ENCODE peak calls at places on chromosomes 13 and 19, in four cellular contexts. One of them, this sample, is unnamed.

GRCh38 chr13:31160857-31161582 is 684 bp downstream of the HSPH1 start:
- DNase-seq in SK-N-SH: peak; percentile 64
- DNase-seq in WTC11: peak; percentile 44
- DNase-seq in K562: peak; percentile 9
- DNase-seq in this sample: no peak

GRCh38 chr19:53659292-53659691 is 27.5 kb downstream of the DPRX start:
- DNase-seq in SK-N-SH: peak; percentile 33
- DNase-seq in WTC11: peak; percentile 69
- DNase-seq in K562: peak; percentile 29
- DNase-seq in this sample: peak; percentile 59

GRCh38 chr19:52778811-52779210 is 7.8 kb downstream of the ZNF600 start:
- DNase-seq in SK-N-SH: no peak
- DNase-seq in WTC11: no peak
- DNase-seq in K562: no peak
- DNase-seq in this sample: no peak

GRCh38 chr19:8505680-8506401 is 3.4 kb upstream of the PRAM1 start:
- DNase-seq in SK-N-SH: peak; percentile 98
- DNase-seq in WTC11: peak; percentile 86
- DNase-seq in K562: peak; percentile 84
- DNase-seq in this sample: peak; percentile 49

GRCh38 chr19:13096968-13097330 is 5.7 kb downstream of the LYL1 start:
- DNase-seq in SK-N-SH: no peak
- DNase-seq in WTC11: no peak
- DNase-seq in K562: no peak
- DNase-seq in this sample: no peak

GRCh38 chr13:64917566-64917965 is 2312.6 kb downstream of the PCDH9 start:
- DNase-seq in SK-N-SH: no peak
- DNase-seq in WTC11: no peak
- DNase-seq in K562: no peak
- DNase-seq in this sample: no peak

GRCh38 chr13:111385182-111385857 is 64.9 kb downstream of the TEX29 start:
- DNase-seq in SK-N-SH: no peak
- DNase-seq in WTC11: no peak
- DNase-seq in K562: no peak
- DNase-seq in this sample: no peak

GRCh38 chr19:49812997-49813861 is at the start of gene FUZ:
- DNase-seq in SK-N-SH: peak; percentile 91
- DNase-seq in WTC11: peak; percentile 98
- DNase-seq in K562: peak; percentile 89
- DNase-seq in this sample: peak; percentile 96

GRCh38 chr19:49085020-49085867 is at the start of gene SNRNP70:
- DNase-seq in SK-N-SH: peak; percentile 100
- DNase-seq in WTC11: peak; percentile 99
- DNase-seq in K562: peak; percentile 99
- DNase-seq in this sample: peak; percentile 98

GRCh38 chr19:33303791-33304759 is 1.7 kb upstream of the CEBPA start:
- DNase-seq in SK-N-SH: no peak
- DNase-seq in WTC11: no peak
- DNase-seq in K562: no peak
- DNase-seq in this sample: no peak

GRCh38 chr19:16084067-16084685 is 7.9 kb downstream of the TPM4 start:
- DNase-seq in SK-N-SH: no peak
- DNase-seq in WTC11: no peak
- DNase-seq in K562: no peak
- DNase-seq in this sample: no peak

GRCh38 chr13:72820898-72821279 is 39.0 kb downstream of the PIBF1 start:
- DNase-seq in SK-N-SH: no peak
- DNase-seq in WTC11: no peak
- DNase-seq in K562: no peak
- DNase-seq in this sample: no peak

GRCh38 chr13:98540476-98540875 is 36.4 kb downstream of the STK24 start:
- DNase-seq in SK-N-SH: no peak
- DNase-seq in WTC11: no peak
- DNase-seq in K562: no peak
- DNase-seq in this sample: no peak

GRCh38 chr13:72652681-72653080 is 74.7 kb downstream of the MZT1 start:
- DNase-seq in SK-N-SH: no peak
- DNase-seq in WTC11: no peak
- DNase-seq in K562: no peak
- DNase-seq in this sample: no peak

GRCh38 chr13:72163671-72164070 is 296.7 kb upstream of the DACH1 start:
- DNase-seq in SK-N-SH: no peak
- DNase-seq in WTC11: no peak
- DNase-seq in K562: no peak
- DNase-seq in this sample: no peak

GRCh38 chr13:87120476-87120875 is 550.7 kb upstream of the SLITRK5 start:
- DNase-seq in SK-N-SH: no peak
- DNase-seq in WTC11: no peak
- DNase-seq in K562: no peak
- DNase-seq in this sample: no peak

GRCh38 chr13:32208860-32209259 is 106.3 kb downstream of the ZAR1L start:
- DNase-seq in SK-N-SH: no peak
- DNase-seq in WTC11: no peak
- DNase-seq in K562: no peak
- DNase-seq in this sample: no peak

GRCh38 chr13:30803791-30804190 is 68.4 kb downstream of the ALOX5AP start:
- DNase-seq in SK-N-SH: no peak
- DNase-seq in WTC11: no peak
- DNase-seq in K562: no peak
- DNase-seq in this sample: no peak

GRCh38 chr19:55689366-55690108 is 14.5 kb downstream of the EPN1 start:
- DNase-seq in SK-N-SH: no peak
- DNase-seq in WTC11: no peak
- DNase-seq in K562: no peak
- DNase-seq in this sample: no peak

GRCh38 chr13:77674802-77675201 is 22.7 kb upstream of the SLAIN1 start:
- DNase-seq in SK-N-SH: no peak
- DNase-seq in WTC11: no peak
- DNase-seq in K562: no peak
- DNase-seq in this sample: no peak

GRCh38 chr19:48635966-48636858 is 967 bp downstream of the DBP start:
- DNase-seq in SK-N-SH: no peak
- DNase-seq in WTC11: no peak
- DNase-seq in K562: no peak
- DNase-seq in this sample: peak; percentile 60

GRCh38 chr13:57340878-57341277 is 173.9 kb downstream of the PRR20E start:
- DNase-seq in SK-N-SH: no peak
- DNase-seq in WTC11: no peak
- DNase-seq in K562: no peak
- DNase-seq in this sample: no peak

GRCh38 chr19:33375760-33376159 is 2.3 kb downstream of the CEBPG start:
- DNase-seq in SK-N-SH: no peak
- DNase-seq in WTC11: no peak
- DNase-seq in K562: no peak
- DNase-seq in this sample: no peak

GRCh38 chr13:99312493-99312883 is 5.3 kb upstream of the GPR183 start:
- DNase-seq in SK-N-SH: peak; percentile 18
- DNase-seq in WTC11: no peak
- DNase-seq in K562: no peak
- DNase-seq in this sample: no peak

GRCh38 chr19:43809762-43810696 is 7.8 kb upstream of the LYPD5 start:
- DNase-seq in SK-N-SH: peak; percentile 55
- DNase-seq in WTC11: no peak
- DNase-seq in K562: peak; percentile 46
- DNase-seq in this sample: no peak

GRCh38 chr19:40716031-40716654 is 543 bp downstream of the COQ8B start:
- DNase-seq in SK-N-SH: no peak
- DNase-seq in WTC11: no peak
- DNase-seq in K562: peak; percentile 54
- DNase-seq in this sample: no peak

GRCh38 chr13:20713751-20714150 is 10.3 kb downstream of the IL17D start:
- DNase-seq in SK-N-SH: no peak
- DNase-seq in WTC11: no peak
- DNase-seq in K562: no peak
- DNase-seq in this sample: no peak

GRCh38 chr19:49614096-49614857 is 23.3 kb downstream of the PRR12 start:
- DNase-seq in SK-N-SH: no peak
- DNase-seq in WTC11: no peak
- DNase-seq in K562: no peak
- DNase-seq in this sample: no peak

DNA sequence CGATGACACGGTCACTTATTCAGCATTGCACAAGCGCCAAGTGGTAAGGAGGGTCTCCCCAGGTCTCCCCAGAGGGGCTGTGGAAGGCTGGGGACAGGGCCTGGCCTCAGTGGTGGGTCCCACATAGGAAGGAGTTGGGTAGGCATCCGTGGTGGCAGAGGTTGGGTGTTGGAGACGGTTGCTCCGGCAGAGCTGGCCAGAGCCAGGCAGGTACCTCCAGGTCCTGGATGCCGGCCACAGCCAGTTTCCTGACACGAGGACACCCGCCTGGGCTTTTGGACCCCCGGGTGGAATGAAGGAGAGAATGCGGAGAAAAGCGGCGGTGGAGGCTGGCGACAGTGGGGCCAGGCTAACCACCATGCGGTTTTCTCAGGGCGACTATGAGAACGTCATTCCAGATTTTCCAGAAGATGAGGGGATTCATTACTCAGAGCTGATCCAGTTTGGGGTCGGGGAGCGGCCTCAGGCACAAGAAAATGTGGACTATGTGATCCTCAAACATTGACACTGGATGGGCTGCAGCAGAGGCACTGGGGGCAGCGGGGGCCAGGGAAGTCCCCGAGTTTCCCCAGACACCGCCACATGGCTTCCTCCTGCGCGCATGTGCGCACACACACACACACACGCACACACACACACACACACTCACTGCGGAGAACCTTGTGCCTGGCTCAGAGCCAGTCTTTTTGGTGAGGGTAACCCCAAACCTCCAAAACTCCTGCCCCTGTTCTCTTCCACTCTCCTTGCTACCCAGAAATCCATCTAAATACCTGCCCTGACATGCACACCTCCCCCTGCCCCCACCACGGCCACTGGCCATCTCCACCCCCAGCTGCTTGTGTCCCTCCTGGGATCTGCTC is 1.3 kb upstream of the FFAR1 start:
- DNase-seq in SK-N-SH: no peak
- DNase-seq in WTC11: no peak
- DNase-seq in K562: peak; percentile 26
- DNase-seq in this sample: peak; percentile 31
- TF ChIP-seq TEAD4 in SK-N-SH: no peak
- TF ChIP-seq TEAD4 in WTC11: no peak
- TF ChIP-seq TEAD4 in K562: no peak
- TF ChIP-seq TEAD4 in this sample: no peak

GRCh38 chr19:4042064-4042730 is 24.5 kb downstream of the ZBTB7A start:
- DNase-seq in SK-N-SH: no peak
- DNase-seq in WTC11: no peak
- DNase-seq in K562: no peak
- DNase-seq in this sample: no peak
- TF ChIP-seq TEAD4 in SK-N-SH: no peak
- TF ChIP-seq TEAD4 in WTC11: no peak
- TF ChIP-seq TEAD4 in K562: no peak
- TF ChIP-seq TEAD4 in this sample: no peak

GRCh38 chr13:43377149-43377548 is 353.8 kb downstream of the DNAJC15 start:
- DNase-seq in SK-N-SH: no peak
- DNase-seq in WTC11: no peak
- DNase-seq in K562: no peak
- DNase-seq in this sample: no peak
- TF ChIP-seq TEAD4 in SK-N-SH: no peak
- TF ChIP-seq TEAD4 in WTC11: no peak
- TF ChIP-seq TEAD4 in K562: no peak
- TF ChIP-seq TEAD4 in this sample: no peak

DNA sequence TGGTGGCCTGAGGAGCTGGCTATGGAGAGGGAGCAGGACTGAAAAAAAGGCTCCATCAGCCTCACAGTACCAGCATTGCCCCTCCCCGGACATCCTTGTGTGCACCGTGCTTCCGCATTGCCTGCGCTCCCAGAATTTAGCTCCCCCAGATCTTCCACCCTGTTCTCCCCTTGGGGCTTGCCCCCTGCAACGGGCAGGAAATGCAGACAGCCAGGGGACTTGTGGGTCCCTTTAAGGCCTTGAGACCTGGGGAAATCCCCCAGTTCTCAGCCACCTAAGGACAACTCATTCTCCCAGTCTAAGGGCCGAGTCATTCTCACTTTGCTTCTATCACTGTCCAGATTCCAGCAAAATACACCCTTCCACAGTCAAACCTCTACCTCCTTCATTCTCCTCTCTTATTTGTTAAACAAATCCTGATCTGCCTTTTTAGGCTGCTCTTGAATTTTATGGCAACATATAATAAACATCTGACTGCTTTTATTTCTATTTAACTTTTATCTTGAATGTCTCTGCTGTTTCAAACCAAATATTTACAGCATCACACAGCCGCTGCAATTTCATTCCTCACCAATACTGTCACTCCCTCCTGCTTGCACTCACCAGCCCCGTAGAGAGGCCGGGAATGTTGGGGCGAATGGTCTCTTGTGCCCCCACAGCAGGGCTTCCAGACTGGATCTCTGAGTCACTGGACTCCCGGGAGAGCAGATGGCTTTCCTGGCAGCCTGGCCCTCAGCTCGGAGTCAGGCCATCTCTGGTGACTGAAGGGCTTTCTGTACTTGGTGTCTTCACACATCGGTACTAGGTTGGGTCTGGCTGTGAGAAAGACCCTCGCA is 221.9 kb downstream of the TSHZ3 start:
- DNase-seq in SK-N-SH: no peak
- DNase-seq in WTC11: no peak
- DNase-seq in K562: no peak
- DNase-seq in this sample: no peak
- TF ChIP-seq TEAD4 in SK-N-SH: peak; percentile 44
- TF ChIP-seq TEAD4 in WTC11: no peak
- TF ChIP-seq TEAD4 in K562: no peak
- TF ChIP-seq TEAD4 in this sample: no peak

DNA sequence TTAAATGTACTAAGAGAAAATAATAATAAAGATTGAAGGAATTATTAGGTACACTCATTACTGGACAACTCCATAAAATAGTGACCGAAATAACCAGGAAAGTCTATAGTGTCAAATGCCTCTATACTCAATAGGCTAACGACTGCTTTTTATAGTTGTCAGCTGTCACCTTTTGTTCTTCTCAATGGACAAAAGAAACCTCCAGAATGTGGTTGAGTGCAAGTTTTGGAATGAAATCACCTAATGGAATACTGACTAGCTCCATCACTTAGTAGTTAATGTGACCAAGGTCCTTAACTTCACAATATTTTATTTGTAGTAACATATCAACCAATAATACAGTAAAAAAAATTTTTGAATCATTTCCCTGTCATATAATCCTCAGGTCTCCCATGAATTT is 18.1 kb downstream of the TSC22D1 start:
- DNase-seq in SK-N-SH: no peak
- DNase-seq in WTC11: no peak
- DNase-seq in K562: no peak
- DNase-seq in this sample: no peak
- TF ChIP-seq TEAD4 in SK-N-SH: no peak
- TF ChIP-seq TEAD4 in WTC11: no peak
- TF ChIP-seq TEAD4 in K562: no peak
- TF ChIP-seq TEAD4 in this sample: no peak

This sample was measured in H1.